ENCODE peak calls at places on chromosome 13, in nine cellular contexts. One of them, this sample, is unnamed.

GRCh38 chr13:28623782-28624706 is 34.9 kb upstream of the POMP start:
- DNase-seq in T-cell: no peak
- DNase-seq in NCI-H1092 treated with DMSO at 0.1 percent for 48 hours: no peak
- DNase-seq in ascending aorta: no peak
- DNase-seq in Right ventricle myocardium superior: no peak
- DNase-seq in activated naive CD4-positive, alpha-beta T cell treated with anti-CD3 and anti-CD28 coated beads, Interleukin-2, amount 50 U/mL, for 16 hours: no peak
- DNase-seq in fibroblast of pulmonary artery: peak; percentile 14
- DNase-seq in stimulated activated naive CD4-positive, alpha-beta T cell treated with Interleukin-2 at 50 U/mL for 16 hours: no peak
- DNase-seq in DMS79: no peak
- DNase-seq in this sample: no peak

GRCh38 chr13:74444877-74445479 is 310.8 kb upstream of the KLF12 start:
- DNase-seq in T-cell: no peak
- DNase-seq in NCI-H1092 treated with DMSO at 0.1 percent for 48 hours: no peak
- DNase-seq in ascending aorta: no peak
- DNase-seq in Right ventricle myocardium superior: no peak
- DNase-seq in activated naive CD4-positive, alpha-beta T cell treated with anti-CD3 and anti-CD28 coated beads, Interleukin-2, amount 50 U/mL, for 16 hours: no peak
- DNase-seq in fibroblast of pulmonary artery: no peak
- DNase-seq in stimulated activated naive CD4-positive, alpha-beta T cell treated with Interleukin-2 at 50 U/mL for 16 hours: no peak
- DNase-seq in DMS79: no peak
- DNase-seq in this sample: no peak

GRCh38 chr13:35479691-35480090 is 3.2 kb upstream of the MAB21L1 start:
- DNase-seq in T-cell: no peak
- DNase-seq in NCI-H1092 treated with DMSO at 0.1 percent for 48 hours: no peak
- DNase-seq in ascending aorta: no peak
- DNase-seq in Right ventricle myocardium superior: no peak
- DNase-seq in activated naive CD4-positive, alpha-beta T cell treated with anti-CD3 and anti-CD28 coated beads, Interleukin-2, amount 50 U/mL, for 16 hours: no peak
- DNase-seq in fibroblast of pulmonary artery: no peak
- DNase-seq in stimulated activated naive CD4-positive, alpha-beta T cell treated with Interleukin-2 at 50 U/mL for 16 hours: no peak
- DNase-seq in DMS79: no peak
- DNase-seq in this sample: no peak

GRCh38 chr13:113919761-113920160 is 54.1 kb downstream of the C13orf46 start:
- DNase-seq in T-cell: no peak
- DNase-seq in NCI-H1092 treated with DMSO at 0.1 percent for 48 hours: no peak
- DNase-seq in ascending aorta: no peak
- DNase-seq in Right ventricle myocardium superior: no peak
- DNase-seq in activated naive CD4-positive, alpha-beta T cell treated with anti-CD3 and anti-CD28 coated beads, Interleukin-2, amount 50 U/mL, for 16 hours: no peak
- DNase-seq in fibroblast of pulmonary artery: no peak
- DNase-seq in stimulated activated naive CD4-positive, alpha-beta T cell treated with Interleukin-2 at 50 U/mL for 16 hours: no peak
- DNase-seq in DMS79: no peak
- DNase-seq in this sample: no peak

GRCh38 chr13:113846639-113847318 is 17.1 kb downstream of the GAS6 start:
- DNase-seq in T-cell: peak; percentile 44
- DNase-seq in NCI-H1092 treated with DMSO at 0.1 percent for 48 hours: no peak
- DNase-seq in ascending aorta: peak; percentile 56
- DNase-seq in Right ventricle myocardium superior: no peak
- DNase-seq in activated naive CD4-positive, alpha-beta T cell treated with anti-CD3 and anti-CD28 coated beads, Interleukin-2, amount 50 U/mL, for 16 hours: peak; percentile 11
- DNase-seq in fibroblast of pulmonary artery: no peak
- DNase-seq in stimulated activated naive CD4-positive, alpha-beta T cell treated with Interleukin-2 at 50 U/mL for 16 hours: no peak
- DNase-seq in DMS79: peak; percentile 84
- DNase-seq in this sample: peak; percentile 41

GRCh38 chr13:79742923-79743322 is 262.0 kb downstream of the NDFIP2 start:
- DNase-seq in T-cell: no peak
- DNase-seq in NCI-H1092 treated with DMSO at 0.1 percent for 48 hours: no peak
- DNase-seq in ascending aorta: no peak
- DNase-seq in Right ventricle myocardium superior: no peak
- DNase-seq in activated naive CD4-positive, alpha-beta T cell treated with anti-CD3 and anti-CD28 coated beads, Interleukin-2, amount 50 U/mL, for 16 hours: no peak
- DNase-seq in fibroblast of pulmonary artery: no peak
- DNase-seq in stimulated activated naive CD4-positive, alpha-beta T cell treated with Interleukin-2 at 50 U/mL for 16 hours: no peak
- DNase-seq in DMS79: no peak
- DNase-seq in this sample: no peak

GRCh38 chr13:98174995-98175394 is 2.1 kb downstream of the RNF113B start:
- DNase-seq in T-cell: no peak
- DNase-seq in NCI-H1092 treated with DMSO at 0.1 percent for 48 hours: no peak
- DNase-seq in ascending aorta: no peak
- DNase-seq in Right ventricle myocardium superior: no peak
- DNase-seq in activated naive CD4-positive, alpha-beta T cell treated with anti-CD3 and anti-CD28 coated beads, Interleukin-2, amount 50 U/mL, for 16 hours: no peak
- DNase-seq in fibroblast of pulmonary artery: no peak
- DNase-seq in stimulated activated naive CD4-positive, alpha-beta T cell treated with Interleukin-2 at 50 U/mL for 16 hours: no peak
- DNase-seq in DMS79: no peak
- DNase-seq in this sample: no peak

GRCh38 chr13:112152846-112153245 is 85.9 kb downstream of the SOX1 start:
- DNase-seq in T-cell: no peak
- DNase-seq in NCI-H1092 treated with DMSO at 0.1 percent for 48 hours: no peak
- DNase-seq in ascending aorta: no peak
- DNase-seq in Right ventricle myocardium superior: no peak
- DNase-seq in activated naive CD4-positive, alpha-beta T cell treated with anti-CD3 and anti-CD28 coated beads, Interleukin-2, amount 50 U/mL, for 16 hours: no peak
- DNase-seq in fibroblast of pulmonary artery: no peak
- DNase-seq in stimulated activated naive CD4-positive, alpha-beta T cell treated with Interleukin-2 at 50 U/mL for 16 hours: no peak
- DNase-seq in DMS79: no peak
- DNase-seq in this sample: no peak

GRCh38 chr13:60351326-60351725 is 45.7 kb upstream of the TDRD3 start:
- DNase-seq in T-cell: no peak
- DNase-seq in NCI-H1092 treated with DMSO at 0.1 percent for 48 hours: no peak
- DNase-seq in ascending aorta: no peak
- DNase-seq in Right ventricle myocardium superior: no peak
- DNase-seq in activated naive CD4-positive, alpha-beta T cell treated with anti-CD3 and anti-CD28 coated beads, Interleukin-2, amount 50 U/mL, for 16 hours: no peak
- DNase-seq in fibroblast of pulmonary artery: peak; percentile 80
- DNase-seq in stimulated activated naive CD4-positive, alpha-beta T cell treated with Interleukin-2 at 50 U/mL for 16 hours: no peak
- DNase-seq in DMS79: no peak
- DNase-seq in this sample: no peak

GRCh38 chr13:99221567-99222239 is 21.0 kb downstream of the UBAC2 start:
- DNase-seq in T-cell: no peak
- DNase-seq in NCI-H1092 treated with DMSO at 0.1 percent for 48 hours: no peak
- DNase-seq in ascending aorta: no peak
- DNase-seq in Right ventricle myocardium superior: no peak
- DNase-seq in activated naive CD4-positive, alpha-beta T cell treated with anti-CD3 and anti-CD28 coated beads, Interleukin-2, amount 50 U/mL, for 16 hours: no peak
- DNase-seq in fibroblast of pulmonary artery: no peak
- DNase-seq in stimulated activated naive CD4-positive, alpha-beta T cell treated with Interleukin-2 at 50 U/mL for 16 hours: no peak
- DNase-seq in DMS79: no peak
- DNase-seq in this sample: no peak

GRCh38 chr13:76725211-76725610 is 161.0 kb downstream of the KCTD12 start:
- DNase-seq in T-cell: no peak
- DNase-seq in NCI-H1092 treated with DMSO at 0.1 percent for 48 hours: no peak
- DNase-seq in ascending aorta: no peak
- DNase-seq in Right ventricle myocardium superior: no peak
- DNase-seq in activated naive CD4-positive, alpha-beta T cell treated with anti-CD3 and anti-CD28 coated beads, Interleukin-2, amount 50 U/mL, for 16 hours: no peak
- DNase-seq in fibroblast of pulmonary artery: peak; percentile 67
- DNase-seq in stimulated activated naive CD4-positive, alpha-beta T cell treated with Interleukin-2 at 50 U/mL for 16 hours: no peak
- DNase-seq in DMS79: no peak
- DNase-seq in this sample: no peak